ENCODE peak calls at places on chromosomes 1 and 21, in eight cellular contexts. I is WERI-Rb-1, E is MM.1S, R is esophagus squamous epithelium, H is heart left ventricle, G is ovary, X is HL-60, O is lower lobe of right lung. S is an unnamed sample.

GRCh38 chr1:246492611-246493245 is 14.4 kb downstream of the SMYD3 start:
- DNase-seq in E (peak; percentile 48), H (peak; percentile 69), X (peak; percentile 66), O (no peak), G (peak; percentile 69), I (peak; percentile 91), R (no peak), S (peak; percentile 76)

GRCh38 chr1:212514782-212515181 is 82.1 kb downstream of the NENF start:
- DNase-seq in I (no peak), G (no peak), X (no peak), H (no peak), O (no peak), R (no peak), E (no peak), S (no peak)

GRCh38 chr1:204448991-204449390 is 37.4 kb upstream of the PPP1R15B start:
- DNase-seq in R (no peak), I (no peak), G (no peak), O (no peak), X (no peak), H (no peak), E (no peak), S (no peak)

GRCh38 chr1:182143825-182144661 is 82.5 kb upstream of the ZNF648 start:
- DNase-seq in I (no peak), R (peak; percentile 37), X (peak; percentile 85), G (peak; percentile 92), H (peak; percentile 78), E (no peak), O (peak; percentile 81), S (no peak)

GRCh38 chr1:916173-917075 is 7.3 kb upstream of the SAMD11 start:
- DNase-seq in I (peak; percentile 9), O (peak; percentile 31), E (no peak), G (peak; percentile 16), H (peak; percentile 21), R (no peak), X (no peak), S (no peak)

GRCh38 chr1:238177960-238178359 is 287.2 kb upstream of the ZP4 start:
- DNase-seq in E (no peak), X (no peak), R (no peak), O (no peak), I (no peak), G (no peak), H (no peak), S (no peak)

GRCh38 chr1:118575060-118575459 is 390.0 kb upstream of the SPAG17 start:
- DNase-seq in O (no peak), I (no peak), E (no peak), X (no peak), G (no peak), R (no peak), H (no peak), S (no peak)

GRCh38 chr1:94245747-94246438 is 8.5 kb upstream of the ARHGAP29 start:
- DNase-seq in R (no peak), H (no peak), X (no peak), O (no peak), I (no peak), E (no peak), G (no peak), S (no peak)

GRCh38 chr1:161082996-161083742 is 6.2 kb downstream of the NECTIN4 start:
- DNase-seq in O (peak; percentile 95), I (peak; percentile 51), X (peak; percentile 84), R (peak; percentile 41), G (peak; percentile 52), E (no peak), H (peak; percentile 85), S (no peak)

GRCh38 chr1:55374801-55375616 is 159.8 kb upstream of the USP24 start:
- DNase-seq in G (peak; percentile 26), O (no peak), E (no peak), I (no peak), R (no peak), X (no peak), H (no peak), S (no peak)

GRCh38 chr1:205316179-205316578 is 5.4 kb downstream of the NUAK2 start:
- DNase-seq in E (peak; percentile 54), H (no peak), I (no peak), X (no peak), G (no peak), R (no peak), O (no peak), S (no peak)

GRCh38 chr1:228150458-228151169 is 884 bp downstream of the GJC2 start:
- DNase-seq in H (peak; percentile 77), G (peak; percentile 93), I (no peak), R (no peak), X (no peak), O (peak; percentile 50), E (no peak), S (peak; percentile 83)

GRCh38 chr1:223706077-223706988 is 6.0 kb upstream of the CAPN2 start:
- DNase-seq in E (no peak), G (peak; percentile 70), X (no peak), O (no peak), R (no peak), I (no peak), H (no peak), S (no peak)

GRCh38 chr1:1921901-1922753 is 3.0 kb upstream of the TMEM52 start:
- DNase-seq in X (no peak), E (peak; percentile 4), I (no peak), O (no peak), R (no peak), H (no peak), G (no peak), S (no peak)

GRCh38 chr1:220298470-220298869 is 26.2 kb upstream of the RAB3GAP2 start:
- DNase-seq in X (no peak), E (no peak), G (no peak), I (peak; percentile 39), H (no peak), R (no peak), O (no peak), S (no peak)

GRCh38 chr1:78157162-78157561 is 111.4 kb downstream of the GIPC2 start:
- DNase-seq in X (no peak), I (no peak), E (no peak), O (no peak), H (no peak), G (no peak), R (no peak), S (no peak)

GRCh38 chr1:2194898-2195673 is 514 bp upstream of the FAAP20 start:
- DNase-seq in O (peak; percentile 93), G (peak; percentile 91), X (peak; percentile 85), E (peak; percentile 79), H (peak; percentile 94), R (peak; percentile 73), I (peak; percentile 89), S (peak; percentile 80)

GRCh38 chr21:33112670-33113596 is 43.0 kb downstream of the OLIG1 start:
- DNase-seq in R (no peak), G (no peak), I (no peak), X (no peak), H (no peak), E (no peak), O (no peak), S (no peak)

GRCh38 chr21:33111577-33111976 is 41.6 kb downstream of the OLIG1 start:
- DNase-seq in O (no peak), E (no peak), R (no peak), H (no peak), X (no peak), I (no peak), G (no peak), S (no peak)

GRCh38 chr21:33109574-33110339 is 39.8 kb downstream of the OLIG1 start:
- DNase-seq in R (no peak), E (no peak), I (no peak), O (no peak), H (no peak), G (no peak), X (peak; percentile 87), S (no peak)

GRCh38 chr21:33112151-33112550 is 42.2 kb downstream of the OLIG1 start:
- DNase-seq in R (no peak), X (no peak), G (no peak), H (no peak), E (no peak), I (no peak), O (no peak), S (no peak)

GRCh38 chr21:33110340-33110715 is 40.4 kb downstream of the OLIG1 start:
- DNase-seq in E (no peak), R (no peak), O (no peak), G (no peak), X (no peak), I (no peak), H (no peak), S (no peak)
- H3K4me3 ChIP-seq in E (no peak overlapping the region), R (no peak overlapping the region), O (no peak overlapping the region), G (no peak overlapping the region), X (no peak overlapping the region), I (no peak overlapping the region), H (no peak overlapping the region), S (no peak overlapping the region)

GRCh38 chr1:156615946-156616345 is 3.3 kb upstream of the HAPLN2 start:
- DNase-seq in O (no peak), I (no peak), E (no peak), R (no peak), H (no peak), X (no peak), G (no peak), S (no peak)
- H3K27ac ChIP-seq in O (peak overlapping the region; percentile 46), I (no peak overlapping the region), E (no peak overlapping the region), R (peak overlapping the region; percentile 74), H (peak overlapping the region; percentile 37), X (no peak overlapping the region), G (no peak overlapping the region), S (peak overlapping the region; percentile 85)

GRCh38 chr1:210264521-210265380 is 32.2 kb downstream of the SERTAD4 start:
- DNase-seq in X (no peak), H (no peak), R (no peak), E (no peak), G (no peak), I (no peak), O (no peak), S (no peak)
- TF ChIP-seq CTCF in X (no peak), H (peak; percentile 18), R (no peak), E (no peak), G (no peak), I (peak; percentile 52), O (no peak), S (peak; percentile 46)

GRCh38 chr1:41806472-41807155 is 112.1 kb downstream of the HIVEP3 start:
- DNase-seq in G (no peak), I (no peak), O (no peak), E (no peak), H (no peak), X (no peak), R (no peak), S (no peak)

GRCh38 chr1:41805771-41806471 is 112.8 kb downstream of the HIVEP3 start:
- DNase-seq in E (no peak), O (no peak), G (no peak), I (no peak), R (no peak), H (no peak), X (no peak), S (no peak)

GRCh38 chr1:41809716-41810115 is 109.0 kb downstream of the HIVEP3 start:
- DNase-seq in E (no peak), O (no peak), X (no peak), R (no peak), H (no peak), G (no peak), I (no peak), S (no peak)

GRCh38 chr1:41810446-41810845 is 108.3 kb downstream of the HIVEP3 start:
- DNase-seq in R (no peak), H (no peak), I (no peak), X (peak; percentile 45), G (no peak), E (peak; percentile 67), O (no peak), S (no peak)

DNA sequence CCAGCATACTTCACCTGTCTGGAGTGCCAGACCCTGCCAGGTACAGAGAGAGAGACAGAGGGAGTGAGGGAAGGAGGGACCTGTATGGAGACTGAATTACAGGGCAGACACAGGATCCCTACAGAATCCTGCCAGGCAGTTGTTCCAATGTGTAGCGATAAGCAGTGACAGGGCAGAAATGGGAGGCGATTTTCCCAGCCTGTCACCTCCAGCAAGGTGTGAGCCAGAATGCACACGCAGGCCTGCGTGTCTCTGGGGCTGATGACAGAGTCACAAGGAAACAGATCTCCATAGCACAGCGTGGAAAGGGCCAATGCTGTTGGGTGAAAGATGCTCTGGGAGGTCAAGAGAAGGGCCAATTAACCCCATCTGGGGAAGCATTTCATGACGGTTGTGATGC is 111.3 kb downstream of the HIVEP3 start:
- DNase-seq in H (peak; percentile 76), O (no peak), X (no peak), R (no peak), E (no peak), I (no peak), G (no peak), S (no peak)
- H3K4me3 ChIP-seq in H (no peak overlapping the region), O (no peak overlapping the region), X (no peak overlapping the region), R (no peak overlapping the region), E (no peak overlapping the region), I (no peak overlapping the region), G (no peak overlapping the region), S (no peak overlapping the region)

S was measured in dorsolateral prefrontal cortex.